ENCODE peak calls at places on chromosomes 5 and 9, in six cellular contexts. One of them, this sample, is unnamed.

GRCh38 chr5:107147584-107147983 is 523.2 kb downstream of the EFNA5 start:
- DNase-seq in IMR-90: no peak
- DNase-seq in H1: no peak
- DNase-seq in mesendoderm: no peak
- DNase-seq in neuronal stem cell: peak
- DNase-seq in H9: no peak
- DNase-seq in this sample: no peak

GRCh38 chr5:9699681-9700080 is 69.5 kb upstream of the TAS2R1 start:
- DNase-seq in IMR-90: peak
- DNase-seq in H1: no peak
- DNase-seq in mesendoderm: no peak
- DNase-seq in neuronal stem cell: no peak
- DNase-seq in H9: no peak
- DNase-seq in this sample: no peak

GRCh38 chr9:7320139-7320538 is 479.4 kb downstream of the DMAC1 start:
- DNase-seq in IMR-90: peak
- DNase-seq in H1: no peak
- DNase-seq in mesendoderm: peak
- DNase-seq in neuronal stem cell: no peak
- DNase-seq in H9: no peak
- DNase-seq in this sample: peak

GRCh38 chr5:125607018-125607417 is 816.2 kb upstream of the GRAMD2B start:
- DNase-seq in IMR-90: peak
- DNase-seq in H1: no peak
- DNase-seq in mesendoderm: peak
- DNase-seq in neuronal stem cell: no peak
- DNase-seq in H9: no peak
- DNase-seq in this sample: peak

GRCh38 chr5:36108758-36109245 is 42.1 kb upstream of the UGT3A2 start:
- DNase-seq in IMR-90: no peak
- DNase-seq in H1: no peak
- DNase-seq in mesendoderm: no peak
- DNase-seq in neuronal stem cell: no peak
- DNase-seq in H9: no peak
- DNase-seq in this sample: peak

GRCh38 chr5:4924581-4924980 is 215.5 kb upstream of the ADAMTS16 start:
- DNase-seq in IMR-90: no peak
- DNase-seq in H1: no peak
- DNase-seq in mesendoderm: no peak
- DNase-seq in neuronal stem cell: no peak
- DNase-seq in H9: no peak
- DNase-seq in this sample: no peak

GRCh38 chr9:106632621-106633020 is 230.3 kb upstream of the ZNF462 start:
- DNase-seq in IMR-90: no peak
- DNase-seq in H1: no peak
- DNase-seq in mesendoderm: peak
- DNase-seq in neuronal stem cell: no peak
- DNase-seq in H9: no peak
- DNase-seq in this sample: no peak

GRCh38 chr9:126150411-126151030 is 176.1 kb upstream of the MVB12B start:
- DNase-seq in IMR-90: no peak
- DNase-seq in H1: peak
- DNase-seq in mesendoderm: peak
- DNase-seq in neuronal stem cell: no peak
- DNase-seq in H9: peak
- DNase-seq in this sample: no peak

GRCh38 chr9:18379073-18379811 is 94.7 kb upstream of the ADAMTSL1 start:
- DNase-seq in IMR-90: peak
- DNase-seq in H1: no peak
- DNase-seq in mesendoderm: peak
- DNase-seq in neuronal stem cell: no peak
- DNase-seq in H9: no peak
- DNase-seq in this sample: peak

GRCh38 chr5:151345187-151345807 is 2.1 kb downstream of the SLC36A2 start:
- DNase-seq in IMR-90: no peak
- DNase-seq in H1: no peak
- DNase-seq in mesendoderm: no peak
- DNase-seq in neuronal stem cell: no peak
- DNase-seq in H9: no peak
- DNase-seq in this sample: no peak

GRCh38 chr5:36606437-36607113 is at the start of gene SLC1A3:
- DNase-seq in IMR-90: peak
- DNase-seq in H1: peak
- DNase-seq in mesendoderm: peak
- DNase-seq in neuronal stem cell: peak
- DNase-seq in H9: peak
- DNase-seq in this sample: peak

GRCh38 chr5:159444441-159445082 is 114.3 kb upstream of the IL12B start:
- DNase-seq in IMR-90: peak
- DNase-seq in H1: no peak
- DNase-seq in mesendoderm: peak
- DNase-seq in neuronal stem cell: peak
- DNase-seq in H9: peak
- DNase-seq in this sample: peak

GRCh38 chr5:181170237-181170830 is 22.9 kb downstream of the OR2V2 start:
- DNase-seq in IMR-90: no peak
- DNase-seq in H1: no peak
- DNase-seq in mesendoderm: no peak
- DNase-seq in neuronal stem cell: no peak
- DNase-seq in H9: peak
- DNase-seq in this sample: no peak

GRCh38 chr5:177473461-177473991 is at the start of gene DBN1:
- DNase-seq in IMR-90: no peak
- DNase-seq in H1: peak
- DNase-seq in mesendoderm: peak
- DNase-seq in neuronal stem cell: no peak
- DNase-seq in H9: peak
- DNase-seq in this sample: peak

GRCh38 chr5:133734916-133735315 is 122.6 kb upstream of the FSTL4 start:
- DNase-seq in IMR-90: no peak
- DNase-seq in H1: peak
- DNase-seq in mesendoderm: no peak
- DNase-seq in neuronal stem cell: no peak
- DNase-seq in H9: no peak
- DNase-seq in this sample: no peak

GRCh38 chr9:38195737-38196161 is 126.7 kb upstream of the SHB start:
- DNase-seq in IMR-90: no peak
- DNase-seq in H1: no peak
- DNase-seq in mesendoderm: no peak
- DNase-seq in neuronal stem cell: no peak
- DNase-seq in H9: no peak
- DNase-seq in this sample: peak

GRCh38 chr9:137390553-137391410 is 32.2 kb downstream of the EXD3 start:
- DNase-seq in IMR-90: no peak
- DNase-seq in H1: no peak
- DNase-seq in mesendoderm: no peak
- DNase-seq in neuronal stem cell: no peak
- DNase-seq in H9: no peak
- DNase-seq in this sample: no peak

GRCh38 chr5:161676109-161676508 is 9.4 kb upstream of the GABRA6 start:
- DNase-seq in IMR-90: no peak
- DNase-seq in H1: no peak
- DNase-seq in mesendoderm: peak
- DNase-seq in neuronal stem cell: peak
- DNase-seq in H9: peak
- DNase-seq in this sample: no peak

GRCh38 chr9:34651286-34651685 is 699 bp upstream of the IL11RA start:
- DNase-seq in IMR-90: peak
- DNase-seq in H1: no peak
- DNase-seq in mesendoderm: no peak
- DNase-seq in neuronal stem cell: no peak
- DNase-seq in H9: no peak
- DNase-seq in this sample: peak

GRCh38 chr5:79297661-79298060 is 61.7 kb downstream of the JMY start:
- DNase-seq in IMR-90: peak
- DNase-seq in H1: no peak
- DNase-seq in mesendoderm: peak
- DNase-seq in neuronal stem cell: no peak
- DNase-seq in H9: no peak
- DNase-seq in this sample: no peak

GRCh38 chr9:34127035-34127948 is 794 bp upstream of the DCAF12 start:
- DNase-seq in IMR-90: no peak
- DNase-seq in H1: no peak
- DNase-seq in mesendoderm: no peak
- DNase-seq in neuronal stem cell: no peak
- DNase-seq in H9: no peak
- DNase-seq in this sample: no peak

GRCh38 chr5:15525679-15526275 is 25.8 kb downstream of the FBXL7 start:
- DNase-seq in IMR-90: peak
- DNase-seq in H1: no peak
- DNase-seq in mesendoderm: no peak
- DNase-seq in neuronal stem cell: no peak
- DNase-seq in H9: no peak
- DNase-seq in this sample: peak

GRCh38 chr5:169765176-169765575 is 128.1 kb downstream of the DOCK2 start:
- DNase-seq in IMR-90: peak
- DNase-seq in H1: no peak
- DNase-seq in mesendoderm: no peak
- DNase-seq in neuronal stem cell: no peak
- DNase-seq in H9: no peak
- DNase-seq in this sample: no peak

GRCh38 chr5:6948562-6948961 is 235.3 kb downstream of the TENT4A start:
- DNase-seq in IMR-90: no peak
- DNase-seq in H1: no peak
- DNase-seq in mesendoderm: no peak
- DNase-seq in neuronal stem cell: no peak
- DNase-seq in H9: no peak
- DNase-seq in this sample: no peak

GRCh38 chr9:83955985-83956287 is 24.1 kb downstream of the HNRNPK start:
- DNase-seq in IMR-90: no peak
- DNase-seq in H1: no peak
- DNase-seq in mesendoderm: no peak
- DNase-seq in neuronal stem cell: no peak
- DNase-seq in H9: no peak
- DNase-seq in this sample: no peak

GRCh38 chr5:156256644-156257043 is 70.3 kb upstream of the SGCD start:
- DNase-seq in IMR-90: no peak
- DNase-seq in H1: no peak
- DNase-seq in mesendoderm: no peak
- DNase-seq in neuronal stem cell: no peak
- DNase-seq in H9: no peak
- DNase-seq in this sample: no peak

DNA sequence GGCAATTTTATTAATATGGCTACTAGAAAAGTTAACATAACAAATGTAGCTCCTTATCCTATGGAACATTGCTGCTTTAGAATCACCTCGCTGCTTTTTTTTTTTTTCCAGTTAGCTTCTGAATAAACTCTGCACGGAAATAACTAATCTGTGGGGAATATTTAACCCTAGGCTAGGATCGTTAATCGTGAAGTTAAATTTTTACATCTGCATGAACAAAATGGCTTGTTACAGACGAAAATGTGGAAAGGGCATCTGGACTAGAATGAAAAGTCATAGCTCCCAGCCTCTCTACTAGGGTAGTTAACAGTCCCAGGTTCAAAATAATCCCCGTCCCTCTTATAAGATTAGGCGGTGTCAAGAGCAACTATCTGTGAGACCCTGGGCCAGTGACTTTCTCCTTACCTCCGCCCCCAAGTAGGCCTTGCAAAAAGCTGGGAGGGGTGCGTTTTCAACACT is 469 bp upstream of the SLC22A5 start:
- DNase-seq in IMR-90: no peak
- DNase-seq in H1: no peak
- DNase-seq in mesendoderm: no peak
- DNase-seq in neuronal stem cell: no peak
- DNase-seq in H9: no peak
- DNase-seq in this sample: peak
- H4K8ac ChIP-seq in IMR-90: peak
- H4K8ac ChIP-seq in H1: peak
- H4K8ac ChIP-seq in mesendoderm: peak
- H4K8ac ChIP-seq in neuronal stem cell: no peak
- H4K8ac ChIP-seq in H9: no peak
- H4K8ac ChIP-seq in this sample: peak

DNA sequence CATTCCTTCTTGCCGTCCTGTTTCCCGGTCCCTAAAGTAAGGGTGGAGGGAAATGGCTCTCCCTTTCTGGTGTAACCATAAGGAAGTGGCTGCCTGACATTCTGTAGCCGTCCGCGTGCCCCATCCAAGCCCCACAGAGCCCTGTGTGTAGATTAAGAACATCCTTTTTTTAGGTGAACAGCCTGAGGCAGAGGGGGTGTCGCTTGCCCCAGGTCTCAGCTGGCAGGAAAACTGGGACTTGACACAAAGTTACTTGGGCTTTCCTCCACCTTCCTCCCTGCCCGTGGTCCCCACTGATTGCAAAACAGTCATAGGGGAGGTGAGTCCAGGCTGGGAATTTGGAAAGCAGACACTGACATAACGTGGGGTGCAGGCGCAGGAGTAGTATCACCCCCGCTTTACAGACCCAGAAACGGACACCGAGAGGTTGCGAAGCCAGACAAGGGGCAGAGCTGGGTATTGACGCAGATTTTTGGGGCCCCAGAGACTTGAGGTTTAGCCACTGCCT is 22.8 kb downstream of the C9orf50 start:
- DNase-seq in IMR-90: no peak
- DNase-seq in H1: no peak
- DNase-seq in mesendoderm: no peak
- DNase-seq in neuronal stem cell: no peak
- DNase-seq in H9: no peak
- DNase-seq in this sample: no peak
- H3K4ac ChIP-seq in IMR-90: peak
- H3K4ac ChIP-seq in H1: peak
- H3K4ac ChIP-seq in mesendoderm: peak
- H3K4ac ChIP-seq in neuronal stem cell: no peak
- H3K4ac ChIP-seq in H9: no peak
- H3K4ac ChIP-seq in this sample: peak

GRCh38 chr9:71936066-71936465 is 24.6 kb downstream of the C9orf85 start:
- DNase-seq in IMR-90: peak
- DNase-seq in H1: no peak
- DNase-seq in mesendoderm: no peak
- DNase-seq in neuronal stem cell: no peak
- DNase-seq in H9: no peak
- DNase-seq in this sample: no peak
- H4K8ac ChIP-seq in IMR-90: no peak
- H4K8ac ChIP-seq in H1: no peak
- H4K8ac ChIP-seq in mesendoderm: no peak
- H4K8ac ChIP-seq in neuronal stem cell: no peak
- H4K8ac ChIP-seq in H9: no peak
- H4K8ac ChIP-seq in this sample: no peak

DNA sequence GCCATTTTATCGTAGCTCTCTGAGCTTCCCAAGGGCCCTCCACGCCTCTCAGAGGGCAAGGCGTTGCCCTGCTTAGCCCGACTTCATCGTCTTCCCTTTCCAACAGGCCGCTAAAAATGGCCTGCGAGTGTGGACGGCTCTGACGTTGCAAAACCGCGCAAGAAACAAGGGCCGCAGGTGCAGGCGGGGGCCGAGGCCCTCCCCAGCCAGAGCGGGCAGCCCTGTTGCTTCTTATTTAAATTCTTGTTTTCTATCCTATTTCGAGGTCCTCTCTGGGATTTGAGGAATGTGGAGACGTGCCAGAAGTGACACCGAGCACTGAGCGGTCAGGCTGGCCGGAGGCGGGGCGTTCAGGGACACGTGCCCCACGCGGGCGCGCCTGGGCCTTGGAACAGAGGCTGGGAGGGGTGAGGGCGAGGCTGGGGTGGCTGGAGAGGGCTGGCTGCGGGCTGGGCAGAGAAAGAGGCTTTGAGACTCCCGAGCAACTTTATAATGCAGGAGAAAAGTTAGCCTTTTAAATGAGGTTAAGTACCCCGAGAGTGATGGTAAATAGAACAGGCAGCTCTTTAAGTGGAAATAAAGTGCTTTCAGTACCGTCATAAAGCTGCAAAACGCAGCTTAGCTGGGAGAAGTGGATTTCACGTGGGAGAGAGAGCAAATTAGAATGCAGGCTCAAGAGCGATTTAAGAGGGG is 243.6 kb downstream of the AUH start:
- DNase-seq in IMR-90: peak
- DNase-seq in H1: peak
- DNase-seq in mesendoderm: peak
- DNase-seq in neuronal stem cell: peak
- DNase-seq in H9: peak
- DNase-seq in this sample: peak
- H3K4ac ChIP-seq in IMR-90: peak
- H3K4ac ChIP-seq in H1: no peak
- H3K4ac ChIP-seq in mesendoderm: no peak
- H3K4ac ChIP-seq in neuronal stem cell: no peak
- H3K4ac ChIP-seq in H9: no peak
- H3K4ac ChIP-seq in this sample: no peak

This sample was measured in mesenchymal stem cell.